ENCODE peak calls at places on chromosomes 1 and 21, in eight cellular contexts. S, V, U, L, T, D, R and W are unnamed samples.

GRCh38 chr1:165674599-165674998 is 23.8 kb downstream of the ALDH9A1 start:
- DNase-seq in S (no peak), V (no peak), U (no peak), L (no peak), T (no peak), D (no peak), R (peak), W (no peak)

GRCh38 chr1:157496121-157496526 is 56.2 kb downstream of the FCRL5 start:
- DNase-seq in S (peak), V (peak), U (no peak), L (peak), T (peak), D (no peak), R (peak), W (peak)

GRCh38 chr1:45929257-45929687 is 125.9 kb downstream of the MAST2 start:
- DNase-seq in S (peak), V (peak), U (no peak), L (peak), T (peak), D (no peak), R (peak), W (no peak)

GRCh38 chr1:31943546-31944184 is 5.5 kb upstream of the PTP4A2 start:
- DNase-seq in S (peak), V (no peak), U (no peak), L (no peak), T (no peak), D (no peak), R (no peak), W (no peak)

GRCh38 chr21:33748903-33749302 is 106.6 kb downstream of the ITSN1 start:
- DNase-seq in S (no peak), V (no peak), U (no peak), L (no peak), T (no peak), D (no peak), R (no peak), W (no peak)

GRCh38 chr1:235012436-235013210 is 116.0 kb downstream of the TOMM20 start:
- DNase-seq in S (no peak), V (no peak), U (no peak), L (no peak), T (no peak), D (no peak), R (no peak), W (no peak)

GRCh38 chr1:75394386-75395139 is 216.4 kb downstream of the SLC44A5 start:
- DNase-seq in S (no peak), V (no peak), U (no peak), L (no peak), T (no peak), D (no peak), R (no peak), W (no peak)

GRCh38 chr1:48139275-48139674 is 83.2 kb upstream of the SLC5A9 start:
- DNase-seq in S (no peak), V (no peak), U (no peak), L (no peak), T (no peak), D (no peak), R (no peak), W (no peak)

GRCh38 chr1:213761845-213762407 is 225.8 kb upstream of the PROX1 start:
- DNase-seq in S (no peak), V (no peak), U (no peak), L (peak), T (no peak), D (no peak), R (no peak), W (no peak)

GRCh38 chr1:15189692-15190321 is 36.3 kb downstream of the TMEM51 start:
- DNase-seq in S (no peak), V (peak), U (no peak), L (no peak), T (no peak), D (no peak), R (no peak), W (peak)

GRCh38 chr1:155859881-155860841 is 794 bp downstream of the SYT11 start:
- DNase-seq in S (peak), V (no peak), U (peak), L (no peak), T (peak), D (no peak), R (peak), W (peak)

GRCh38 chr1:192978195-192978710 is 80.9 kb downstream of the UCHL5 start:
- DNase-seq in S (no peak), V (no peak), U (no peak), L (no peak), T (no peak), D (no peak), R (no peak), W (no peak)

GRCh38 chr1:25744140-25744581 is 55.8 kb upstream of the SELENON start:
- DNase-seq in S (peak), V (peak), U (peak), L (peak), T (peak), D (peak), R (peak), W (peak)

GRCh38 chr1:69777423-69777822 is 209.7 kb downstream of the LRRC7 start:
- DNase-seq in S (no peak), V (no peak), U (no peak), L (no peak), T (no peak), D (no peak), R (no peak), W (no peak)

GRCh38 chr1:20727746-20728316 is 4.7 kb downstream of the SH2D5 start:
- DNase-seq in S (no peak), V (no peak), U (peak), L (no peak), T (no peak), D (no peak), R (peak), W (no peak)

GRCh38 chr1:171468120-171468790 is 17.1 kb upstream of the PRRC2C start:
- DNase-seq in S (peak), V (no peak), U (no peak), L (peak), T (peak), D (no peak), R (peak), W (no peak)

GRCh38 chr1:159700312-159700711 is 14.1 kb downstream of the CRP start:
- DNase-seq in S (no peak), V (no peak), U (no peak), L (no peak), T (no peak), D (no peak), R (no peak), W (no peak)

DNA sequence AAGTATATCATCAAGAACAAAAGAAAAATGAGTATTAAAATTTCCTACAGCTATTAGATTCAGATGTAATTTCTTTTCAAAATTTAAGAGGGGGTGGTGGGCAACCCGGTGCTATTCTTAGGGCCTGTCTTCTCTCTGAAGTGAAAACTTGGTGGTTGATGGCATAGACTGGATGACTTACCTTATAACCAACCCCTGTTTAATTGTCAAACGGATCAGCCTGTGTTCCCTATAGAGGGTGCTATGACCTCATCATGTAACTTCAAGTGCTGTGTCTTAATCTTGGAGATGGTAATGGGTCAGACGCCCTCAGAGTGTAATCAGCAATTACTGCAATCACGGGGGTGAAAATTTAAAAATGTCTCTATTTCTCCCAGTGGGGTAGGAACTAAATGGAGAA is 176.2 kb downstream of the PCP4 start:
- DNase-seq in S (no peak), V (no peak), U (no peak), L (no peak), T (no peak), D (no peak), R (no peak), W (no peak)
- TF ChIP-seq CTCF in S (no peak), V (no peak), U (no peak), L (no peak), T (no peak), D (no peak), R (no peak), W (no peak)

GRCh38 chr1:177913762-177914540 is 55.9 kb downstream of the SEC16B start:
- DNase-seq in S (peak), V (peak), U (no peak), L (peak), T (peak), D (no peak), R (peak), W (peak)
- TF ChIP-seq CTCF in S (peak), V (peak), U (no peak), L (peak), T (peak), D (no peak), R (peak), W (peak)

DNA sequence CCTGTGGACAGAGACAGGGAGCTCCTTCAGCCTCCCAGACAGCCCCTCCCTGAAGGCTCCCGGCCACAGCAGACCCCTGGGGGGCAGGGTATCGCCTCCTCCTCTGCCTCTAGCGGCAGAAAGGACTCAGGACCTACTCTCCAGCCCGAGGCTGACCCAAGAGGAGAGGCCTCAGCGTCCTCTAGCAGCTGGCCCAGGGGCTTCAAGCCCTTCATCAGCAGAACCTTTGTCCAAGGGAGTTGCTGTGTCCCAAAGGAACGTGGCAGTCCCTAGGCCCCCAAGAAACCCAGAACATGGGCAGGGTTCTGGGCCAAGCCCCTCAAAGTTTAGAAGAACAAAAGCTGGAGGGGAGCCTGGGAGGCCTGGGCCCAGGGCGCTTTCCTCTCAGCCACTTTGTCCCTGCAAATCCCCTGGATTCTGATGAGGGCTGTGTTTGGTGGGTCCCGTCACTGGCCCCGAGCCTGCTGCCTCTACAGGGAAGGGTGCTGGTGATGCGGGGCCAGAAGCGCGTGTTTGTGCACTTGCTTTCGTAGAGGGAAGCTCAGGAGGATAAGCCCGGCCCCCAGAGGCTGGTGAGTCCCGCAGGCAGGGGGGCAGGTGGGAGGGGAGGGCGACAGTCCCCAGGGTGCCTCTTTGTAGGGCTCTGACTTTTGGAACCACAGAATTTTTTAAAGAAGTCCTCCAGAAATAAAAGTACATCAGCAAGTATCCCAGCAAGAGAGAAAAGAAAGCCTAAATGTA is 13.3 kb downstream of the ITGB2 start:
- DNase-seq in S (no peak), V (no peak), U (no peak), L (no peak), T (no peak), D (no peak), R (no peak), W (no peak)
- TF ChIP-seq CTCF in S (no peak), V (no peak), U (no peak), L (no peak), T (no peak), D (no peak), R (peak), W (no peak)

GRCh38 chr21:42239556-42239955 is 20.6 kb downstream of the ABCG1 start:
- DNase-seq in S (no peak), V (no peak), U (no peak), L (no peak), T (no peak), D (no peak), R (no peak), W (no peak)

GRCh38 chr21:42242611-42243010 is 23.7 kb downstream of the ABCG1 start:
- DNase-seq in S (no peak), V (no peak), U (no peak), L (no peak), T (no peak), D (no peak), R (no peak), W (no peak)

GRCh38 chr21:42238185-42238934 is 19.4 kb downstream of the ABCG1 start:
- DNase-seq in S (no peak), V (no peak), U (no peak), L (no peak), T (no peak), D (no peak), R (no peak), W (no peak)

GRCh38 chr21:42237577-42237976 is 18.6 kb downstream of the ABCG1 start:
- DNase-seq in S (no peak), V (no peak), U (no peak), L (no peak), T (no peak), D (no peak), R (no peak), W (no peak)

GRCh38 chr21:42239973-42240372 is 21.0 kb downstream of the ABCG1 start:
- DNase-seq in S (no peak), V (no peak), U (no peak), L (no peak), T (no peak), D (no peak), R (no peak), W (no peak)
- TF ChIP-seq CTCF in S (no peak), V (no peak), U (no peak), L (peak), T (no peak), D (no peak), R (no peak), W (no peak)

DNA sequence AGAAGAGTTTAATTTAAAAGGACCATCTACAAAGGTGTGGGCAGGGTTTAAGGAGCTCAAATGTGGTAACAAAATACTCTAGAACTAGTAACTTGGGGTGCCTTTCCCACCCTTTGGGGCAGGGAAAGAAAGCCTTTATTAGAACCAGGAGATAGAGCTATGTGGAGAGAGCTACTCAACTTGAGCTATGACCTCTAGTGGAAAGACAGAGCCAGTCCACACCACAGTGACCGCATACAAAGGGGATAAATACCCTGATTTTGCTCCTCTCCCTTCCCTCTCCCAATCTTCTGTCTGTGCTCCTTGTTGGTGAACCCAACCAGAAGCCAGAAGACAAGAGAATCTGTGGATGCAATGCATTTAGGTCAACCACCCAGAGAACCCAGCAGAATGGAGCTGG is 54.4 kb upstream of the JAK1 start:
- DNase-seq in S (peak), V (no peak), U (no peak), L (peak), T (peak), D (no peak), R (peak), W (no peak)
- TF ChIP-seq CTCF in S (peak), V (peak), U (no peak), L (peak), T (peak), D (no peak), R (peak), W (no peak)